ENCODE peak calls at places on chromosomes 13 and 19, in ten cellular contexts. A is NCI-H2029 treated with DMSO at 0.1 percent for 48 hours; C is pancreas; I is HTR-8/SVneo; Y is transverse colon; E is activated T-cell treated with anti-CD3 and anti-CD28 coated beads for 48 hours; V is activated CD8-positive, alpha-beta T cell treated with anti-CD3 and anti-CD28 coated beads, Interleukin-2, amount 10 ng/mL, durations not matched to agents 7 days and 5 days; U is aorta; R is heart right ventricle; K is NT2/D1. M is an unnamed sample.
A peak's percentile ranks its signal among the peaks of the same experiment; 100 is the strongest.

GRCh38 chr19:17334414-17335409 is at the start of gene ANO8:
- DNase-seq in E (peak; percentile 95), I (peak; percentile 95), Y (peak; percentile 96), U (peak; percentile 99), K (peak; percentile 98), C (peak; percentile 97), R (peak; percentile 97), V (peak; percentile 97), A (peak; percentile 93), M (peak; percentile 99)

GRCh38 chr13:74966814-74967213 is 515.2 kb downstream of the TBC1D4 start:
- DNase-seq in Y (no peak), V (no peak), I (no peak), C (no peak), A (no peak), R (no peak), E (no peak), K (no peak), U (no peak), M (no peak)

GRCh38 chr13:20714161-20714560 is 10.7 kb downstream of the IL17D start:
- DNase-seq in K (no peak), V (no peak), I (no peak), C (no peak), Y (no peak), E (no peak), R (no peak), A (no peak), U (no peak), M (no peak)

GRCh38 chr19:18385675-18386542 is at the start of gene GDF15:
- DNase-seq in Y (peak; percentile 96), E (peak; percentile 40), R (peak; percentile 31), K (peak; percentile 38), I (no peak), U (peak; percentile 85), A (no peak), C (peak; percentile 94), V (peak; percentile 30), M (no peak)

GRCh38 chr19:1847684-1848398 is 442 bp downstream of the REXO1 start:
- DNase-seq in E (peak; percentile 35), V (peak; percentile 61), R (no peak), K (no peak), Y (peak; percentile 61), C (no peak), A (no peak), I (no peak), U (no peak), M (no peak)

GRCh38 chr19:31656507-31656906 is 307.3 kb upstream of the TSHZ3 start:
- DNase-seq in R (no peak), C (no peak), V (no peak), A (no peak), E (no peak), K (no peak), I (no peak), U (no peak), Y (no peak), M (no peak)

GRCh38 chr13:109964164-109964563 is 177.8 kb upstream of the IRS2 start:
- DNase-seq in R (no peak), E (no peak), U (no peak), I (no peak), V (no peak), K (no peak), A (no peak), Y (no peak), C (no peak), M (no peak)

GRCh38 chr19:38667552-38668205 is 20.2 kb downstream of the ACTN4 start:
- DNase-seq in Y (no peak), I (no peak), U (peak; percentile 3), E (no peak), K (no peak), A (no peak), R (no peak), C (no peak), V (no peak), M (no peak)

GRCh38 chr13:109687559-109688448 is 98.6 kb downstream of the IRS2 start:
- DNase-seq in E (no peak), Y (peak; percentile 77), I (no peak), R (no peak), U (no peak), C (no peak), V (no peak), A (peak; percentile 92), K (no peak), M (no peak)

GRCh38 chr13:109058071-109058470 is 428.7 kb downstream of the MYO16 start:
- DNase-seq in A (no peak), K (peak; percentile 11), E (no peak), I (no peak), Y (no peak), U (no peak), V (no peak), R (no peak), C (no peak), M (no peak)

GRCh38 chr19:2497186-2497585 is 21.3 kb downstream of the GADD45B start:
- DNase-seq in E (no peak), V (no peak), U (no peak), I (no peak), R (no peak), A (no peak), C (no peak), K (no peak), Y (no peak), M (no peak)

GRCh38 chr13:109794095-109794494 is 7.7 kb upstream of the IRS2 start:
- DNase-seq in Y (no peak), C (no peak), V (no peak), E (no peak), U (no peak), A (no peak), R (no peak), K (no peak), I (no peak), M (peak; percentile 54)

GRCh38 chr13:87942204-87942603 is 271.0 kb downstream of the SLITRK5 start:
- DNase-seq in R (no peak), K (no peak), U (no peak), V (no peak), E (no peak), C (no peak), A (no peak), I (no peak), Y (no peak), M (no peak)

GRCh38 chr19:370641-371330 is 26.2 kb upstream of the MIER2 start:
- DNase-seq in R (no peak), K (no peak), C (no peak), U (peak; percentile 24), Y (no peak), V (no peak), I (no peak), E (no peak), A (no peak), M (no peak)

GRCh38 chr19:17475541-17476115 is 5.3 kb downstream of the SLC27A1 start:
- DNase-seq in U (peak; percentile 71), A (no peak), R (peak; percentile 61), E (no peak), I (no peak), V (no peak), C (peak; percentile 74), K (no peak), Y (peak; percentile 31), M (no peak)

GRCh38 chr13:112729408-112729807 is 39.6 kb downstream of the ATP11A start:
- DNase-seq in Y (no peak), E (no peak), V (no peak), R (peak; percentile 70), C (no peak), K (no peak), I (no peak), A (no peak), U (no peak), M (no peak)

GRCh38 chr19:14871619-14872230 is 14.2 kb downstream of the OR7A17 start:
- DNase-seq in E (no peak), R (no peak), K (no peak), C (no peak), Y (no peak), I (peak; percentile 21), U (no peak), A (no peak), V (no peak), M (no peak)

GRCh38 chr19:16661480-16662034 is 618 bp downstream of the TMEM38A start:
- DNase-seq in U (peak; percentile 62), I (no peak), Y (peak; percentile 56), C (peak; percentile 19), R (peak; percentile 73), A (no peak), E (no peak), K (no peak), V (peak; percentile 25), M (no peak)

GRCh38 chr13:99619207-99619606 is 117.9 kb downstream of the TM9SF2 start:
- DNase-seq in U (no peak), E (no peak), C (no peak), A (no peak), R (no peak), V (no peak), K (no peak), Y (no peak), I (no peak), M (no peak)

GRCh38 chr13:41751277-41751676 is 209.6 kb downstream of the VWA8 start:
- DNase-seq in U (peak; percentile 60), Y (no peak), R (no peak), A (no peak), K (no peak), V (no peak), C (no peak), E (no peak), I (no peak), M (no peak)

GRCh38 chr13:113655358-113656014 is 2.5 kb downstream of the ATP4B start:
- DNase-seq in R (no peak), E (no peak), A (no peak), U (no peak), V (no peak), C (no peak), Y (no peak), K (no peak), I (no peak), M (no peak)

GRCh38 chr13:76980075-76980718 is 11.7 kb upstream of the CLN5 start:
- DNase-seq in R (peak; percentile 87), A (no peak), Y (peak; percentile 83), C (peak; percentile 51), V (peak; percentile 86), E (peak; percentile 86), U (peak; percentile 86), K (peak; percentile 68), I (peak; percentile 72), M (peak; percentile 79)

GRCh38 chr19:11130824-11131455 is 24.6 kb downstream of the SPC24 start:
- DNase-seq in C (peak; percentile 74), R (peak; percentile 83), K (peak; percentile 68), Y (peak; percentile 90), A (peak; percentile 20), U (peak; percentile 86), I (peak; percentile 82), E (peak; percentile 65), V (peak; percentile 74), M (peak; percentile 72)

GRCh38 chr13:61954092-61954491 is 538.4 kb upstream of the PCDH20 start:
- DNase-seq in V (no peak), Y (no peak), K (peak; percentile 27), A (no peak), U (no peak), C (no peak), E (no peak), I (peak; percentile 2), R (no peak), M (no peak)

GRCh38 chr13:97884707-97885468 is 68.6 kb upstream of the IPO5 start:
- DNase-seq in V (no peak), R (no peak), A (no peak), Y (no peak), E (no peak), U (no peak), C (no peak), K (no peak), I (no peak), M (no peak)

GRCh38 chr19:10390652-10391286 is 10.4 kb upstream of the TYK2 start:
- DNase-seq in E (peak; percentile 45), I (peak; percentile 78), V (peak; percentile 78), K (peak; percentile 78), U (peak; percentile 69), C (peak; percentile 59), R (peak; percentile 45), A (peak; percentile 24), Y (peak; percentile 71), M (peak; percentile 73)

GRCh38 chr13:81639984-81640582 is 1299.2 kb upstream of the SPRY2 start:
- DNase-seq in A (no peak), R (no peak), K (no peak), Y (no peak), C (no peak), U (no peak), I (no peak), V (no peak), E (no peak), M (no peak)

GRCh38 chr19:30255783-30256509 is 116.2 kb upstream of the ZNF536 start:
- DNase-seq in V (no peak), E (no peak), K (peak; percentile 23), A (no peak), R (no peak), Y (no peak), U (no peak), C (no peak), I (no peak), M (no peak)